ENCODE peak calls at places on chromosomes 5 and 9, in seven cellular contexts. Y is fibroblast of lung; A is HepG2; F is CD8-positive, alpha-beta T cell; S is endothelial cell; H is A549; M is astrocyte of the spinal cord. T is an unnamed sample.

GRCh38 chr5:134989291-134989830 is 21.7 kb downstream of the CATSPER3 start:
- DNase-seq in Y (no peak), A (no peak), F (no peak), S (no peak), H (no peak), M (peak), T (no peak)

GRCh38 chr9:114894801-114895433 is 35.5 kb downstream of the TNFSF8 start:
- DNase-seq in Y (peak), A (peak), F (no peak), S (peak), H (peak), M (peak), T (no peak)

GRCh38 chr9:129211686-129212085 is 33.6 kb upstream of the IER5L start:
- DNase-seq in Y (no peak), A (no peak), F (no peak), S (no peak), H (no peak), M (no peak), T (no peak)

GRCh38 chr5:10892135-10892910 is 131.3 kb upstream of the DAP start:
- DNase-seq in Y (no peak), A (no peak), F (no peak), S (no peak), H (no peak), M (no peak), T (no peak)

GRCh38 chr5:167460449-167461020 is 830.9 kb upstream of the WWC1 start:
- DNase-seq in Y (no peak), A (no peak), F (no peak), S (no peak), H (no peak), M (no peak), T (no peak)

GRCh38 chr9:91659529-91660294 is 236.1 kb upstream of the NFIL3 start:
- DNase-seq in Y (peak), A (no peak), F (no peak), S (peak), H (peak), M (peak), T (no peak)

GRCh38 chr5:159547466-159548195 is 217.3 kb upstream of the IL12B start:
- DNase-seq in Y (peak), A (no peak), F (no peak), S (no peak), H (no peak), M (no peak), T (no peak)

GRCh38 chr5:42785756-42786155 is 25.9 kb downstream of the SELENOP start:
- DNase-seq in Y (no peak), A (no peak), F (no peak), S (no peak), H (no peak), M (no peak), T (no peak)

GRCh38 chr5:164237531-164237930 is 732.1 kb downstream of the MAT2B start:
- DNase-seq in Y (peak), A (no peak), F (no peak), S (no peak), H (no peak), M (peak), T (no peak)

DNA sequence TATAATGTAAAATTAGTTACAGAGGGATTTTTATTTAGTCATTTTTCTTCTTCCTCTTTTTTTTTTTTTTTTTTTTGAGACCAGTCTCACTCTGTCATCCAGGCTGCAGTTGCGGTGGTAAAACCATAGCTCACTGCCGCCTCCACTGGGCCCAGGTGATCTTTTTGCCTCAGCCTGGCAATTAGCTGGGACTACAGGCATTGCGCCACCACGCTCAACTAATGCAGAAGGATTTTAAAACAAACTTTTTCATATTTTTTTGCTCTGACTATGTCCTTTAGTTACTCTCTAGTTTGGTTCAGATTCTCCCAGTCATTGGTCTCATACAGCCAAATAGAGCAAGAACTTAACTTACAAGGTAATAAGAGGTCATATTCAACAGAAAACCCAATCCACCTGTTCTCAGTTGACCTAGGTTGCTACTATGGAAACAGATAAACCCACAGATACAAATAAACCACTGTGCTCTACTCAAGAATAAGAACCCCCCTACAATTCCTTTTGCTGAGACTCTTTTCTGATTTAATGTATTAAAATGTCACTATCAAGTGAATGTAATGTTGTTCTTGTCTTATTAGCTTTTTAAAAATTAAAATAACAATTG is 50.1 kb upstream of the TTC39B start:
- DNase-seq in Y (no peak), A (peak), F (peak), S (peak), H (no peak), M (no peak), T (no peak)
- TF ChIP-seq CTCF in Y (no peak), A (peak), F (no peak), S (no peak), H (no peak), M (no peak), T (no peak)

GRCh38 chr9:33942471-33943083 is 106.1 kb downstream of the UBAP2 start:
- DNase-seq in Y (peak), A (peak), F (no peak), S (no peak), H (peak), M (peak), T (no peak)
- TF ChIP-seq CTCF in Y (peak), A (no peak), F (no peak), S (no peak), H (peak), M (peak), T (peak)

GRCh38 chr9:99509900-99510299 is 287.8 kb downstream of the SEC61B start:
- DNase-seq in Y (no peak), A (no peak), F (no peak), S (no peak), H (no peak), M (no peak), T (no peak)
- TF ChIP-seq CTCF in Y (no peak), A (no peak), F (no peak), S (no peak), H (no peak), M (no peak), T (no peak)

DNA sequence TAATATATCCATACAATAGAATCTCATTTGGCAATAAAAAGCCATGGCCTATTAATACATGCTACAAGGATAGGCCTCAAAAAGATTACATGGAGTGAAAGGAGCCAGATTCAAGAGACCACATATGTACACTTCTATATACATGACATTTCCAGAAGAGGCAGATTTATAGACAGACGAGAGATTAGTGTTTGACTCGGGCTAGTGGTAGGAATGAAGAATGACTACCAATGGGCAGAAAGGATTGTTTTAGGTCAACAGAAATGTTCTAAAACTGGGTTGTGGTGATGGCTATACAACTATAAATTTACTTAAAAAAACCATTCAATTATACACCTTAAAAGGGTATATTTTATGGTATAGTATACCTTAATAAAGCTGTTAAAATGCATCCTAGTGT is 41.9 kb downstream of the SETX start:
- DNase-seq in Y (no peak), A (no peak), F (no peak), S (no peak), H (no peak), M (no peak), T (no peak)
- TF ChIP-seq CTCF in Y (peak), A (no peak), F (no peak), S (peak), H (no peak), M (peak), T (peak)

DNA sequence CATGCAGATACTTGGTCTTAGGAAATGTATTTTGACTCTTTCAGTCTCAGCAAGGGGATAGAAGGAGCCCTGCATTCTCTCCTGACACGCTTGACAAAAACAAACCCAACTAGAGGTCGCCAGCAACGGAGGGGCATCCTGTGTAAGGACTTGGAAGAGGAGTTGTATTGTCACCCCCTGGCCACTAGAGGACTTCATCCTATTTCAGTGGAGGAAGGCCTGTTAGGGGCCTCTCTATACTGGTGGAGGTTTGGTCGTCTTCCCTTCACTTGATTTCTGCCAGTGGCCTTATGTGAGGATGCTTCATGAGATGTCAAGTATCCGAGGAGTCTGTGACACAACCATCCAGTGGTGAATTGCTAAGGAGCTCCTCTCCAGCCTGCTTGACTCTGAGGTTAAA is 122.8 kb upstream of the STC2 start:
- DNase-seq in Y (no peak), A (peak), F (no peak), S (peak), H (peak), M (no peak), T (no peak)
- TF ChIP-seq CTCF in Y (peak), A (peak), F (no peak), S (peak), H (no peak), M (peak), T (peak)

GRCh38 chr9:1791191-1791590 is 224.0 kb upstream of the SMARCA2 start:
- DNase-seq in Y (no peak), A (no peak), F (no peak), S (no peak), H (no peak), M (no peak), T (no peak)
- TF ChIP-seq CTCF in Y (no peak), A (no peak), F (no peak), S (no peak), H (no peak), M (no peak), T (no peak)